ENCODE peak calls at places on chromosome 18, in five cellular contexts. N is IMR-90, Y is GM12878, B is SK-N-SH, X is K562. Z is an unnamed sample.

GRCh38 chr18:24126155-24126947 is 12.5 kb upstream of the CABYR start:
- DNase-seq in Y (no peak), X (no peak), N (peak; percentile 36), B (no peak), Z (no peak)

GRCh38 chr18:44811586-44812125 is 131.0 kb downstream of the SETBP1 start:
- DNase-seq in Y (no peak), B (no peak), N (no peak), X (no peak), Z (no peak)

GRCh38 chr18:62187543-62188378 is 706 bp downstream of the RELCH start:
- DNase-seq in X (peak; percentile 48), Y (no peak), N (peak; percentile 21), B (no peak), Z (peak; percentile 17)

GRCh38 chr18:58612239-58613055 is 16.4 kb downstream of the ALPK2 start:
- DNase-seq in N (no peak), B (no peak), X (no peak), Y (no peak), Z (no peak)

GRCh38 chr18:48021273-48021914 is 90.9 kb upstream of the SMAD2 start:
- DNase-seq in Y (no peak), N (no peak), X (no peak), B (no peak), Z (no peak)

GRCh38 chr18:31101148-31102019 is 837 bp downstream of the DSC2 start:
- DNase-seq in X (peak; percentile 87), N (no peak), B (peak; percentile 33), Y (no peak), Z (peak; percentile 37)

GRCh38 chr18:297936-298335 is 30.1 kb upstream of the THOC1 start:
- DNase-seq in X (no peak), Y (no peak), N (no peak), B (no peak), Z (no peak)

GRCh38 chr18:53799134-53799533 is 425.3 kb downstream of the MBD2 start:
- DNase-seq in Y (no peak), B (no peak), X (no peak), N (no peak), Z (no peak)

GRCh38 chr18:22547807-22548561 is 130.3 kb upstream of the CTAGE1 start:
- DNase-seq in B (no peak), X (no peak), N (peak; percentile 53), Y (no peak), Z (no peak)

GRCh38 chr18:58699551-58699950 is 28.3 kb downstream of the MALT1 start:
- DNase-seq in Y (no peak), N (no peak), B (no peak), X (no peak), Z (no peak)

GRCh38 chr18:111292-112014 is 46.9 kb upstream of the USP14 start:
- DNase-seq in B (peak; percentile 92), Y (no peak), N (peak; percentile 40), X (peak; percentile 83), Z (peak; percentile 59)

GRCh38 chr18:63676526-63676925 is 14.8 kb upstream of the SERPINB3 start:
- DNase-seq in X (no peak), N (no peak), Y (no peak), B (no peak), Z (no peak)

GRCh38 chr18:55290898-55291297 is 297.1 kb downstream of the TCF4 start:
- DNase-seq in X (no peak), N (peak; percentile 29), Y (no peak), B (no peak), Z (no peak)

GRCh38 chr18:79987566-79987965 is 797 bp downstream of the TXNL4A start:
- DNase-seq in Y (no peak), B (no peak), N (no peak), X (no peak), Z (no peak)

GRCh38 chr18:79726721-79727120 is 47.1 kb downstream of the CTDP1 start:
- DNase-seq in Y (no peak), N (no peak), X (no peak), B (no peak), Z (no peak)

GRCh38 chr18:2985628-2986027 is 27.3 kb downstream of the LPIN2 start:
- DNase-seq in N (peak; percentile 54), B (no peak), X (peak; percentile 56), Y (no peak), Z (peak; percentile 50)

GRCh38 chr18:63160172-63160995 is 159.2 kb downstream of the BCL2 start:
- DNase-seq in B (no peak), N (no peak), X (no peak), Y (peak; percentile 62), Z (no peak)

GRCh38 chr18:47750889-47751423 is 179.5 kb downstream of the SMAD2 start:
- DNase-seq in X (no peak), B (no peak), Y (no peak), N (no peak), Z (no peak)

GRCh38 chr18:5980721-5981120 is 85.4 kb upstream of the TMEM200C start:
- DNase-seq in Y (no peak), N (no peak), X (no peak), B (no peak), Z (no peak)

GRCh38 chr18:78510636-78511035 is 469.0 kb upstream of the SALL3 start:
- DNase-seq in Y (no peak), B (no peak), X (no peak), N (no peak), Z (no peak)

GRCh38 chr18:8217041-8217564 is 392.1 kb upstream of the RAB12 start:
- DNase-seq in B (no peak), N (peak; percentile 18), Y (no peak), X (no peak), Z (no peak)

GRCh38 chr18:24600076-24600654 is 139.7 kb downstream of the HRH4 start:
- DNase-seq in X (peak; percentile 50), Y (no peak), N (peak; percentile 75), B (peak; percentile 56), Z (peak; percentile 40)

GRCh38 chr18:54877076-54877475 is 48.8 kb downstream of the RAB27B start:
- DNase-seq in N (peak; percentile 29), X (no peak), B (no peak), Y (no peak), Z (no peak)

GRCh38 chr18:10417191-10417590 is 37.2 kb upstream of the APCDD1 start:
- DNase-seq in Y (no peak), X (no peak), B (no peak), N (no peak), Z (no peak)

GRCh38 chr18:11183621-11184020 is 34.3 kb upstream of the PIEZO2 start:
- DNase-seq in Y (no peak), N (peak; percentile 46), B (no peak), X (no peak), Z (no peak)

GRCh38 chr18:78092901-78093300 is 843.3 kb downstream of the GALR1 start:
- DNase-seq in X (no peak), Y (no peak), N (no peak), B (no peak), Z (no peak)

GRCh38 chr18:48831113-48831759 is 119.5 kb downstream of the SMAD7 start:
- DNase-seq in N (no peak), B (no peak), X (no peak), Y (no peak), Z (no peak)

GRCh38 chr18:54411781-54412180 is 54.1 kb downstream of the C18orf54 start:
- DNase-seq in Y (no peak), B (no peak), X (no peak), N (no peak), Z (no peak)

GRCh38 chr18:13587937-13588336 is 138.4 kb downstream of the FAM210A start:
- DNase-seq in Y (no peak), X (no peak), N (no peak), B (no peak), Z (no peak)

GRCh38 chr18:59861963-59862819 is 37.6 kb upstream of the PMAIP1 start:
- DNase-seq in X (no peak), Y (peak; percentile 61), B (no peak), N (no peak), Z (no peak)

DNA sequence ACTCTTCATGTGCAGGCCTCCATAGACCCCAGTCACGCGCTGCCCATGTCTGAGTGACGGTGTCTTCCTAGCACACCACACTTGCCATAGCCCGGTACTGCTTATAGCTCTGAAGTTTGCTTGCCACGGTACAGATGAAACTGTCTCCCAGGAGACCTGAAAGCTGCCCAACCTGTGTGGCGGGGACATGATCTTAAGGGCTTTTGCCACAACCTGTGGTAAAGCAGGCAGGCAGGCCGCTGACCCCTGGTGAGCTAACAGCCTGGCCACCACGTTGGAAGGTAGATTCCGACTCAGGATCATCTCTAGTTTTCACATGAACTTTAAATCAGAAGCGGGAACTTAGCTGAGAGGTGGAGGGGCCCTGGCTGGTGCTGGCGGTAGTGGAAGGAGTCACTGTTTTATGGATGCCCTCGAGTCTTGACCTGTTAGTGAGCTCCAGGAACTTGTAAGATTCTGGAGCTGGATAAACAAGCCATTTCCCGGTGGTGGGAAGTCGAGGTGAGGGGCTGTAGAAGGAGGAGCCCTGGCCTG is 153.3 kb downstream of the ZNF236 start:
- DNase-seq in B (no peak), Y (no peak), N (no peak), X (no peak), Z (no peak)
- TF ChIP-seq MXI1 in B (no peak), Y (no peak), N (no peak), X (no peak), Z (no peak)

DNA sequence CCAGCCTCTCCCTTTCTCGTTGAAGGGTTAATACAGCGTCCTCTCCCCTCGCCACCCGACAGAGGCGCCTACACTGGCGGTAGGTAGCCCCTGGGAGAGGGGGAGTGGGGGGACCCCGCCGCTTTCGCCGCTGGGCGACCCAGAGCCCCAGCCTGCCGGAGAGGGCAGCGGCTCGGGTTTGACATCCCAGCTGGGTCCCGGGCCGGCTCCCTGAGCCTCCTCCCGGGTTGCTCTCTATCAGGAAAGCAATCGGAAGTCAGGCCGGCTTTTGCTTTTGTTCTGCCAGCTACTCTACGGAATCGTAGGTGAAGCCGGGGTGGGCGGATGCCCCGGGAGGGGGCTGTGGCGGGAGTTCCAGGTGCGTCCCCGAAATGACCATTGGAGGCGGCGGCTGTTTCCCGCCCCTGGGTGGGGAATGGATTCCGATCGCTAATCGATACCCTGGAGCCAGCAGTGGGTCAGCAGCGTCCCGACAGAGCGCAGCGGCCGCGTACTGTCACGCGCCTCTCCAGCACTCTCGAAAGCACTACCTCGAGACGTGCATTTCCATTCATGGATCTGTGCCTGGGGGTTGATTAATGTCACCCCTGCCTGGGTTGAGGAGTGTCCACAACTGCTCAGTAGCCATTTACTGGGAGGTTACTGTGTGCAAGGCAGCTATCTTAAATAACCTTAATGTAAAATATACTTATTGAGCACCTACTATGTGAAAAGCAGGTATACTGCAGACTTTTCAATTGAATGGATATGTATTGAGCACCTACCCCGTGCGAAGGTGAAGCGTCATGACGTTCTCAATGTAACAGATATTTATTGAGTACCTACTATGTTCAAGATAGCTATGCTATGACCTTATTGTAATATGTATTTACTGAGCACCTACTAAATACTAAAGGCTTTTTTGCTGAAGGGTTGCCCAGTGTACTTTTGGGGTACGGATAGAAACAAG is 1.1 kb downstream of the MAPK4 start:
- DNase-seq in N (no peak), X (no peak), Y (no peak), B (peak; percentile 68), Z (no peak)
- TF ChIP-seq MXI1 in N (no peak), X (no peak), Y (no peak), B (no peak), Z (no peak)

DNA sequence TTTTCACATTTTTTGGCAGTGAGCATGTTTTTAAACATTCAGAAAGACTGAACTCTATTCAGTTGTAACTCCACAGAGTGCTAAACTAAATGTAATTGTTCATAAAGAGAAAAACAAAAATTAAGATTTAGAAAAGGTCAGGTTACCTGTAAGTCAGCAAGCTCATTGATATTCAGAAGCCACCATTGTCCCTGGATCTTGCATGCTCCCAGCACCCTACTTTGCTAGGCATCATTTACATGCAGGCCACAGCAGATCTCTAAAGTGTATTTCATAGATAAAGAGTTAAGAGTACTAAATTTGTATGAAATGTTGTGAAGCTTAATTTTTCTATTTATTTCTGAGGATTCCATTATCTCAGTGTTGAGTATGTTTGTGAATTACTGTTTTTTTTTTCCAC is 64.8 kb upstream of the CDH19 start:
- DNase-seq in B (no peak), N (no peak), X (no peak), Y (no peak), Z (no peak)
- TF ChIP-seq MXI1 in B (no peak), N (no peak), X (no peak), Y (no peak), Z (no peak)

GRCh38 chr18:74451148-74451547 is 6.0 kb downstream of the DIPK1C start:
- DNase-seq in B (no peak), Y (no peak), X (no peak), N (no peak), Z (no peak)
- TF ChIP-seq MXI1 in B (no peak), Y (no peak), X (no peak), N (no peak), Z (no peak)

Z was measured in HepG2.